ENCODE peak calls at places on chromosomes 13 and 19, in four cellular contexts. One of them, this sample, is unnamed.
A peak's percentile ranks its signal among the peaks of the same experiment; 100 is the strongest.

GRCh38 chr19:34556500-34556899 is 74.9 kb downstream of the WTIP start:
- DNase-seq in dorsolateral prefrontal cortex: no peak
- DNase-seq in sigmoid colon: no peak
- DNase-seq in activated CD8-positive, alpha-beta T cell treated with anti-CD3 and anti-CD28 coated beads for 36 hours: peak; percentile 59
- DNase-seq in this sample: no peak

GRCh38 chr19:3980353-3981251 is 4.7 kb downstream of the EEF2 start:
- DNase-seq in activated CD8-positive, alpha-beta T cell treated with anti-CD3 and anti-CD28 coated beads for 36 hours: no peak
- DNase-seq in dorsolateral prefrontal cortex: no peak
- DNase-seq in sigmoid colon: peak; percentile 64
- DNase-seq in this sample: no peak

GRCh38 chr19:13195678-13196077 is 45.5 kb downstream of the IER2 start:
- DNase-seq in sigmoid colon: no peak
- DNase-seq in dorsolateral prefrontal cortex: no peak
- DNase-seq in activated CD8-positive, alpha-beta T cell treated with anti-CD3 and anti-CD28 coated beads for 36 hours: peak; percentile 69
- DNase-seq in this sample: peak; percentile 65

GRCh38 chr19:1155352-1156304 is 18.4 kb downstream of the SBNO2 start:
- DNase-seq in sigmoid colon: no peak
- DNase-seq in activated CD8-positive, alpha-beta T cell treated with anti-CD3 and anti-CD28 coated beads for 36 hours: no peak
- DNase-seq in dorsolateral prefrontal cortex: no peak
- DNase-seq in this sample: no peak

GRCh38 chr13:113033054-113033453 is 64.0 kb downstream of the MCF2L start:
- DNase-seq in activated CD8-positive, alpha-beta T cell treated with anti-CD3 and anti-CD28 coated beads for 36 hours: no peak
- DNase-seq in sigmoid colon: no peak
- DNase-seq in dorsolateral prefrontal cortex: no peak
- DNase-seq in this sample: no peak

GRCh38 chr13:32859893-32860292 is 156.3 kb upstream of the KL start:
- DNase-seq in activated CD8-positive, alpha-beta T cell treated with anti-CD3 and anti-CD28 coated beads for 36 hours: no peak
- DNase-seq in dorsolateral prefrontal cortex: no peak
- DNase-seq in sigmoid colon: no peak
- DNase-seq in this sample: no peak

GRCh38 chr19:35559781-35560180 is 3.7 kb downstream of the ATP4A start:
- DNase-seq in activated CD8-positive, alpha-beta T cell treated with anti-CD3 and anti-CD28 coated beads for 36 hours: no peak
- DNase-seq in dorsolateral prefrontal cortex: no peak
- DNase-seq in sigmoid colon: no peak
- DNase-seq in this sample: no peak

GRCh38 chr13:112242777-112243176 is 133.4 kb upstream of the SPACA7 start:
- DNase-seq in dorsolateral prefrontal cortex: no peak
- DNase-seq in sigmoid colon: no peak
- DNase-seq in activated CD8-positive, alpha-beta T cell treated with anti-CD3 and anti-CD28 coated beads for 36 hours: no peak
- DNase-seq in this sample: no peak

GRCh38 chr19:41437944-41438574 is 1.7 kb downstream of the DMAC2 start:
- DNase-seq in activated CD8-positive, alpha-beta T cell treated with anti-CD3 and anti-CD28 coated beads for 36 hours: no peak
- DNase-seq in sigmoid colon: peak; percentile 38
- DNase-seq in dorsolateral prefrontal cortex: no peak
- DNase-seq in this sample: peak; percentile 4

GRCh38 chr13:27359203-27359821 is 65.1 kb upstream of the GTF3A start:
- DNase-seq in sigmoid colon: peak; percentile 83
- DNase-seq in activated CD8-positive, alpha-beta T cell treated with anti-CD3 and anti-CD28 coated beads for 36 hours: peak; percentile 80
- DNase-seq in dorsolateral prefrontal cortex: peak; percentile 77
- DNase-seq in this sample: peak; percentile 76
- TF ChIP-seq CTCF in sigmoid colon: peak; percentile 63
- TF ChIP-seq CTCF in activated CD8-positive, alpha-beta T cell treated with anti-CD3 and anti-CD28 coated beads for 36 hours: peak; percentile 83
- TF ChIP-seq CTCF in dorsolateral prefrontal cortex: peak; percentile 85
- TF ChIP-seq CTCF in this sample: peak; percentile 84

GRCh38 chr13:30932481-30933333 is at the start of gene TEX26:
- DNase-seq in sigmoid colon: no peak
- DNase-seq in activated CD8-positive, alpha-beta T cell treated with anti-CD3 and anti-CD28 coated beads for 36 hours: no peak
- DNase-seq in dorsolateral prefrontal cortex: no peak
- DNase-seq in this sample: no peak
- TF ChIP-seq CTCF in sigmoid colon: no peak
- TF ChIP-seq CTCF in activated CD8-positive, alpha-beta T cell treated with anti-CD3 and anti-CD28 coated beads for 36 hours: no peak
- TF ChIP-seq CTCF in dorsolateral prefrontal cortex: no peak
- TF ChIP-seq CTCF in this sample: no peak

GRCh38 chr13:101150998-101151397 is 265.3 kb downstream of the NALCN start:
- DNase-seq in dorsolateral prefrontal cortex: peak; percentile 50
- DNase-seq in activated CD8-positive, alpha-beta T cell treated with anti-CD3 and anti-CD28 coated beads for 36 hours: no peak
- DNase-seq in sigmoid colon: no peak
- DNase-seq in this sample: no peak

GRCh38 chr13:101146101-101146898 is 270.0 kb downstream of the NALCN start:
- DNase-seq in dorsolateral prefrontal cortex: no peak
- DNase-seq in sigmoid colon: no peak
- DNase-seq in activated CD8-positive, alpha-beta T cell treated with anti-CD3 and anti-CD28 coated beads for 36 hours: no peak
- DNase-seq in this sample: no peak

GRCh38 chr13:101144808-101145419 is 271.4 kb downstream of the NALCN start:
- DNase-seq in dorsolateral prefrontal cortex: no peak
- DNase-seq in activated CD8-positive, alpha-beta T cell treated with anti-CD3 and anti-CD28 coated beads for 36 hours: peak; percentile 28
- DNase-seq in sigmoid colon: no peak
- DNase-seq in this sample: peak; percentile 29

GRCh38 chr13:101152184-101152583 is 264.1 kb downstream of the NALCN start:
- DNase-seq in activated CD8-positive, alpha-beta T cell treated with anti-CD3 and anti-CD28 coated beads for 36 hours: no peak
- DNase-seq in sigmoid colon: no peak
- DNase-seq in dorsolateral prefrontal cortex: no peak
- DNase-seq in this sample: no peak

GRCh38 chr13:101149735-101150380 is 266.4 kb downstream of the NALCN start:
- DNase-seq in dorsolateral prefrontal cortex: no peak
- DNase-seq in sigmoid colon: no peak
- DNase-seq in activated CD8-positive, alpha-beta T cell treated with anti-CD3 and anti-CD28 coated beads for 36 hours: peak; percentile 8
- DNase-seq in this sample: no peak
- TF ChIP-seq CTCF in dorsolateral prefrontal cortex: no peak
- TF ChIP-seq CTCF in sigmoid colon: no peak
- TF ChIP-seq CTCF in activated CD8-positive, alpha-beta T cell treated with anti-CD3 and anti-CD28 coated beads for 36 hours: no peak
- TF ChIP-seq CTCF in this sample: peak; percentile 7

GRCh38 chr13:102198418-102199322 is 203.2 kb downstream of the FGF14 start:
- DNase-seq in dorsolateral prefrontal cortex: no peak
- DNase-seq in sigmoid colon: no peak
- DNase-seq in activated CD8-positive, alpha-beta T cell treated with anti-CD3 and anti-CD28 coated beads for 36 hours: no peak
- DNase-seq in this sample: no peak

GRCh38 chr13:102197193-102197592 is 204.7 kb downstream of the FGF14 start:
- DNase-seq in dorsolateral prefrontal cortex: no peak
- DNase-seq in activated CD8-positive, alpha-beta T cell treated with anti-CD3 and anti-CD28 coated beads for 36 hours: peak; percentile 3
- DNase-seq in sigmoid colon: no peak
- DNase-seq in this sample: no peak

GRCh38 chr13:102191951-102192461 is 209.8 kb downstream of the FGF14 start:
- DNase-seq in activated CD8-positive, alpha-beta T cell treated with anti-CD3 and anti-CD28 coated beads for 36 hours: no peak
- DNase-seq in sigmoid colon: no peak
- DNase-seq in dorsolateral prefrontal cortex: no peak
- DNase-seq in this sample: no peak

GRCh38 chr13:102190930-102191329 is 210.9 kb downstream of the FGF14 start:
- DNase-seq in activated CD8-positive, alpha-beta T cell treated with anti-CD3 and anti-CD28 coated beads for 36 hours: no peak
- DNase-seq in sigmoid colon: no peak
- DNase-seq in dorsolateral prefrontal cortex: no peak
- DNase-seq in this sample: no peak

GRCh38 chr13:102195566-102196462 is 206.0 kb downstream of the FGF14 start:
- DNase-seq in dorsolateral prefrontal cortex: no peak
- DNase-seq in activated CD8-positive, alpha-beta T cell treated with anti-CD3 and anti-CD28 coated beads for 36 hours: no peak
- DNase-seq in sigmoid colon: no peak
- DNase-seq in this sample: no peak
- TF ChIP-seq CTCF in dorsolateral prefrontal cortex: no peak
- TF ChIP-seq CTCF in activated CD8-positive, alpha-beta T cell treated with anti-CD3 and anti-CD28 coated beads for 36 hours: no peak
- TF ChIP-seq CTCF in sigmoid colon: no peak
- TF ChIP-seq CTCF in this sample: no peak

GRCh38 chr13:98142427-98143156 is at the start of gene FARP1:
- DNase-seq in activated CD8-positive, alpha-beta T cell treated with anti-CD3 and anti-CD28 coated beads for 36 hours: peak; percentile 40
- DNase-seq in sigmoid colon: peak; percentile 86
- DNase-seq in dorsolateral prefrontal cortex: peak; percentile 61
- DNase-seq in this sample: peak; percentile 73
- TF ChIP-seq CTCF in activated CD8-positive, alpha-beta T cell treated with anti-CD3 and anti-CD28 coated beads for 36 hours: peak; percentile 19
- TF ChIP-seq CTCF in sigmoid colon: no peak
- TF ChIP-seq CTCF in dorsolateral prefrontal cortex: peak; percentile 23
- TF ChIP-seq CTCF in this sample: peak; percentile 25

GRCh38 chr19:49056101-49056901 is 1.2 kb downstream of the CGB7 start:
- DNase-seq in sigmoid colon: no peak
- DNase-seq in dorsolateral prefrontal cortex: no peak
- DNase-seq in activated CD8-positive, alpha-beta T cell treated with anti-CD3 and anti-CD28 coated beads for 36 hours: peak; percentile 69
- DNase-seq in this sample: peak; percentile 90
- TF ChIP-seq CTCF in sigmoid colon: peak; percentile 29
- TF ChIP-seq CTCF in dorsolateral prefrontal cortex: peak; percentile 30
- TF ChIP-seq CTCF in activated CD8-positive, alpha-beta T cell treated with anti-CD3 and anti-CD28 coated beads for 36 hours: no peak
- TF ChIP-seq CTCF in this sample: peak; percentile 14

DNA sequence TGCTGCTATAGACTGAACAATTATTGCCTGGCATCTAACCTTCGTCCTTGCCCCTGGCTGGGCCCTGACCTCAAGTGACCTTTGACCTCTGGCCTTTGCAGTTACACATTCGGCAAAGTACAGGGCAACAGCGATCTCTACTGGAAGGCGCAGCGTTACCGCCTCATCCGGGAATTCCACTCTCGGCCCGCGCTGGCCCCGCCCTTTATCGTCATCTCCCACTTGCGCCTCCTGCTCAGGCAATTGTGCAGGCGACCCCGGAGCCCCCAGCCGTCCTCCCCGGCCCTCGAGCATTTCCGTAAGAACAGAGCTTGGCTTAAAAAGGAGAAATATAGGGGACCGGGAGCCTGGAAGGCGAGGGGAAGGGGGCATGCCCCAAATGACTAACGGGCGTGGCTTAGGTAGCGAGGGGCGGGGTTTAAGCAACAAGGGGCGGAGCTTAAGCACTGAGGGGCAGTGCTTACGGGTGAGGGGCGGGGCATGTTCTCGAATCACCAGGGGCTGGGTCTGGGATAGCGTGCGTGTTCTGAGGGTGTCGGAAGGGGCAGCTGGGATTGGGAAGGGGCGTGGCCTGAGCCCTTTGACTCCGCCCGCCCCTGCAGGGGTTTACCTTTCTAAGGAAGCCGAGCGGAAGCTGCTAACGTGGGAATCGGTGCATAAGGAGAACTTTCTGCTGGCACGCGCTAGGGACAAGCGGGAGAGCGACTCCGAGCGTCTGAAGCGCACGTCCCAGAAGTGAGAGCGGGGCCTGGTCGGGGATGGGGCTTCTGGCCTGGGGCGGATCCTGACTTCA is 52.7 kb downstream of the TRPM4 start:
- DNase-seq in sigmoid colon: peak; percentile 84
- DNase-seq in activated CD8-positive, alpha-beta T cell treated with anti-CD3 and anti-CD28 coated beads for 36 hours: peak; percentile 64
- DNase-seq in dorsolateral prefrontal cortex: peak; percentile 57
- DNase-seq in this sample: no peak
- TF ChIP-seq CTCF in sigmoid colon: no peak
- TF ChIP-seq CTCF in activated CD8-positive, alpha-beta T cell treated with anti-CD3 and anti-CD28 coated beads for 36 hours: peak; percentile 16
- TF ChIP-seq CTCF in dorsolateral prefrontal cortex: no peak
- TF ChIP-seq CTCF in this sample: no peak

DNA sequence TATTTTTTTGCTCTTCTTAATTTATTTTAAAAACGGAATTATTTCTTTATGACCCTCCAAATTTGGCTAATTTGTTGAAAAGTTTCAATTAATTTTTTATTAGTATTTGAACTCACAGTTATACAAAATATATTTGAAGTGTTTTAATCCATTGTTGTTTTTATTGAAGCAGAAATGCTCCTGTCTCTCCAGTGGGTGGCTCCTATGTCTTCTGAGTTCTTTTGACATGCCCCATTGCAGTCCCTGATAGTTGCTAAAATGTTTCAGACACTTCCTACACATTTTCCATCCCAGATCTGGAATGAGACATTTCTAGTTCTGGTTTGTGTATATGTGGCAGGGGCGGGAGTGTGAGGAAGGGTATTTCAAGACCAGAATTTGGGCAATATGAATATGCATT is 579.4 kb upstream of the PRR20A start:
- DNase-seq in dorsolateral prefrontal cortex: no peak
- DNase-seq in sigmoid colon: no peak
- DNase-seq in activated CD8-positive, alpha-beta T cell treated with anti-CD3 and anti-CD28 coated beads for 36 hours: no peak
- DNase-seq in this sample: no peak
- TF ChIP-seq CTCF in dorsolateral prefrontal cortex: no peak
- TF ChIP-seq CTCF in sigmoid colon: no peak
- TF ChIP-seq CTCF in activated CD8-positive, alpha-beta T cell treated with anti-CD3 and anti-CD28 coated beads for 36 hours: no peak
- TF ChIP-seq CTCF in this sample: no peak

GRCh38 chr13:25171170-25171516 is 945 bp downstream of the AMER2 start:
- DNase-seq in sigmoid colon: no peak
- DNase-seq in activated CD8-positive, alpha-beta T cell treated with anti-CD3 and anti-CD28 coated beads for 36 hours: peak; percentile 2
- DNase-seq in dorsolateral prefrontal cortex: no peak
- DNase-seq in this sample: no peak

GRCh38 chr13:25172303-25172630 is 179 bp upstream of the AMER2 start:
- DNase-seq in sigmoid colon: no peak
- DNase-seq in activated CD8-positive, alpha-beta T cell treated with anti-CD3 and anti-CD28 coated beads for 36 hours: no peak
- DNase-seq in dorsolateral prefrontal cortex: no peak
- DNase-seq in this sample: no peak

GRCh38 chr13:25170554-25171107 is 1.5 kb downstream of the AMER2 start:
- DNase-seq in dorsolateral prefrontal cortex: peak; percentile 82
- DNase-seq in activated CD8-positive, alpha-beta T cell treated with anti-CD3 and anti-CD28 coated beads for 36 hours: peak; percentile 12
- DNase-seq in sigmoid colon: no peak
- DNase-seq in this sample: peak; percentile 52

GRCh38 chr13:25169951-25170553 is 2.0 kb downstream of the AMER2 start:
- DNase-seq in activated CD8-positive, alpha-beta T cell treated with anti-CD3 and anti-CD28 coated beads for 36 hours: no peak
- DNase-seq in sigmoid colon: no peak
- DNase-seq in dorsolateral prefrontal cortex: peak; percentile 55
- DNase-seq in this sample: no peak

DNA sequence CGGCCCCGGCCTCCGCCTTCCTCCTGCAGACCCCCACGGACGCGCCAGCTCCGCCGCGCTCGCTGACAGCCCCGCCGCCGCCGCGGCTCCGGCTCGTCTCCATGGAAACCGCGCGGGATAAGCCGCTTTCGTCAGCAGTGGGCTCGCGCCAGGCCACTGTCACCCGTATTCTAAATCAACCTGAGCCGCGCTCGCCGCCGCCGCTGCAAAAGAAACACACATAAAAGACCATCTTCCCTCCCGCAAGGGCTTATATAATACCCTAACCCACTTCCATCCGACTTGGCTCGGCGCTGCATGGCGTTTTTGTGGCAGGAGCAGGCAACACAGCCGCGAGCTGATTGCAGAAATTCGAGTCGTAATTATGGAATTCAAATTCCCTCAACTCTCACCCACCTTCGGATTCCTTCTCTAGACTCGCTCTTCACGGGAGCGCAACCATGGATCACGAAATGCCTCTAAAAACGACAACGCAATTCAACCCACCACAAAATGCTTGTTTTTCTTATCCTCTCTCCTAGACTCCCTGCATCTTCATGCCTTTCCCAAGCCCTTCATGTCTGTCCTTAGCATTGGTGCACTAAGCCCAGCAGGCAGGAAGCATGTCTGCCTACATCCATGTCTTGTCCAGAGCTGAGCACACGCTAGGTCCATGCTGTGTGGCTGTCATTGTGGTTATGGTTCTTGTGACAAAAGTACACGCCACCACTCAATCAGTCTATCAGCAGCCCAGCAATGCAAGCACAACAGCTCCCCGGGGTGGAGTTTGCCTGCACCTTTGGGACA is at the start of gene AMER2:
- DNase-seq in dorsolateral prefrontal cortex: peak; percentile 92
- DNase-seq in sigmoid colon: peak; percentile 79
- DNase-seq in activated CD8-positive, alpha-beta T cell treated with anti-CD3 and anti-CD28 coated beads for 36 hours: peak; percentile 21
- DNase-seq in this sample: peak; percentile 54
- TF ChIP-seq CTCF in dorsolateral prefrontal cortex: no peak
- TF ChIP-seq CTCF in sigmoid colon: no peak
- TF ChIP-seq CTCF in activated CD8-positive, alpha-beta T cell treated with anti-CD3 and anti-CD28 coated beads for 36 hours: no peak
- TF ChIP-seq CTCF in this sample: no peak

DNA sequence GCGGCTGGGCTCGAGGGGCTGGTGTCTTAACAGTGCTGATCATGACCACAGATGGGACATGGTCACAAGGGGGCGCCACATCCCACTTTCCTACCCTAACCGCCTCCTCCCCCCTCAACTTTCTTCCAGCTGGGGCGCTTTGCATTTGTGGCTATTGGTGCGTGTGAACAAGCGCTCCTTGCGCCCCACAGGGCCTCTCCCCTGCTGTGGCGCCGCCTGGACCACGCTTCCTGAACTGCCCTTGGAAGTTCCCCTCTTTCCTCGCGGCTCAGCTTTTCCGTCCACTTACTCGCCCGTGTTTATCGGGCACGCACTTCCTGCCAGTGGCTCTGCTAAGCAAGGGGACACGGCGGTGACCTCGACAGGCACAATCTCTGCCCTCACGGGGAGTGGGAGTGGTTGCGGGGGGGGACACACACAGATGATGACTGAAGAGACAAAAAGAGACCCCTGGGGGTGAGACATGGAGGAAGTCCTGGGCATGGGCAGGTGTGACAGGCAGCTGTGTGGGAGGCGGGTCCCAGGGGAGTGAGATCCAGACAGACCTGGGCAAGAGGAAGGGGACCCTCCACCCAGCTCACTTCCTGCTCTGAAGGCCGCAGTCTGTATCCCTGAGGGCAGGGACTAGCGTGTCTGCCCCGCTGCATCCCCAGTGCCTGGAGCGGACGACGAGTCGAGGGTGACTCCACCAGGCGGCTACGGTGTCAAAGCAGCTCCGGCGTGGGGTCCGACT is 40.3 kb downstream of the ZNF787 start:
- DNase-seq in dorsolateral prefrontal cortex: peak; percentile 70
- DNase-seq in sigmoid colon: peak; percentile 84
- DNase-seq in activated CD8-positive, alpha-beta T cell treated with anti-CD3 and anti-CD28 coated beads for 36 hours: peak; percentile 90
- DNase-seq in this sample: peak; percentile 91
- TF ChIP-seq CTCF in dorsolateral prefrontal cortex: peak; percentile 49
- TF ChIP-seq CTCF in sigmoid colon: peak; percentile 27
- TF ChIP-seq CTCF in activated CD8-positive, alpha-beta T cell treated with anti-CD3 and anti-CD28 coated beads for 36 hours: peak; percentile 23
- TF ChIP-seq CTCF in this sample: peak; percentile 62

This sample was measured in GM13977.